ENCODE peak calls at places on chromosomes 12 and 14, in six cellular contexts. M is A549, U is fibroblast of lung, Z is ascending aorta, H is lower lobe of right lung, O is upper lobe of right lung. E is an unnamed sample. For H3K4me1, the result is how much of the 10 kb centered on the place peaks cover.

GRCh38 chr12:107990325-107990724 is 138.8 kb upstream of the WSCD2 start:
- DNase-seq in H (no peak), O (peak), M (peak), Z (no peak), U (no peak), E (no peak)

GRCh38 chr14:66530526-66530925 is 22.6 kb downstream of the GPHN start:
- DNase-seq in U (no peak), Z (no peak), H (no peak), M (peak), O (no peak), E (no peak)

GRCh38 chr12:131103614-131104463 is 150.1 kb downstream of the ADGRD1 start:
- DNase-seq in Z (peak), H (no peak), O (peak), U (no peak), M (no peak), E (peak)

GRCh38 chr12:55847603-55848329 is 5.0 kb upstream of the MMP19 start:
- DNase-seq in O (peak), M (peak), U (peak), Z (peak), H (peak), E (peak)

GRCh38 chr14:93317836-93318807 is 14.7 kb downstream of the BTBD7 start:
- DNase-seq in Z (no peak), U (peak), M (peak), H (no peak), O (no peak), E (no peak)

GRCh38 chr12:20350495-20350894 is 17.8 kb upstream of the PDE3A start:
- DNase-seq in M (peak), H (no peak), O (no peak), U (peak), Z (no peak), E (no peak)

GRCh38 chr12:96606134-96606533 is 116.8 kb downstream of the CFAP54 start:
- DNase-seq in Z (no peak), O (no peak), M (no peak), U (no peak), H (no peak), E (no peak)

GRCh38 chr14:64997108-64997794 is 10.6 kb downstream of the FNTB start:
- DNase-seq in H (no peak), U (no peak), O (no peak), M (no peak), Z (no peak), E (no peak)

GRCh38 chr14:73739174-73739898 is 25.2 kb upstream of the PNMA1 start:
- DNase-seq in M (no peak), U (no peak), O (no peak), Z (no peak), H (no peak), E (no peak)

GRCh38 chr14:85084344-85084743 is 445.6 kb upstream of the FLRT2 start:
- DNase-seq in Z (no peak), U (no peak), M (no peak), H (no peak), O (no peak), E (no peak)

GRCh38 chr12:90290980-90291975 is 582.6 kb upstream of the ATP2B1 start:
- DNase-seq in O (no peak), M (no peak), H (no peak), Z (no peak), U (peak), E (peak)

GRCh38 chr14:20904393-20905029 is 13.3 kb downstream of the RNASE3 start:
- DNase-seq in M (no peak), Z (no peak), U (no peak), H (no peak), O (no peak), E (no peak)

GRCh38 chr12:103913100-103913499 is 17.1 kb upstream of the HSP90B1 start:
- DNase-seq in U (no peak), M (no peak), O (no peak), H (no peak), Z (no peak), E (no peak)

GRCh38 chr14:97705976-97706375 is 908.8 kb downstream of the VRK1 start:
- DNase-seq in H (no peak), U (no peak), M (no peak), O (no peak), Z (no peak), E (no peak)

GRCh38 chr12:69136931-69137613 is 102.3 kb upstream of the CPSF6 start:
- DNase-seq in M (no peak), H (no peak), Z (no peak), O (no peak), U (no peak), E (no peak)

GRCh38 chr12:63208956-63209355 is 58.0 kb upstream of the AVPR1A start:
- DNase-seq in M (no peak), Z (no peak), U (no peak), H (no peak), O (no peak), E (no peak)

GRCh38 chr14:90675399-90675798 is 140.8 kb downstream of the TTC7B start:
- DNase-seq in O (no peak), Z (peak), H (no peak), M (no peak), U (peak), E (peak)

GRCh38 chr12:32753605-32754004 is 2.1 kb downstream of the YARS2 start:
- DNase-seq in O (no peak), M (no peak), U (no peak), H (no peak), Z (no peak), E (no peak)

GRCh38 chr12:122672515-122672914 is 30.6 kb downstream of the HCAR2 start:
- DNase-seq in Z (no peak), M (no peak), H (no peak), O (no peak), U (no peak), E (no peak)

GRCh38 chr12:19273482-19274330 is 144.2 kb downstream of the PLEKHA5 start:
- DNase-seq in Z (peak), M (peak), H (no peak), U (peak), O (no peak), E (peak)

GRCh38 chr14:104458845-104459244 is 120.7 kb upstream of the C14orf180 start:
- DNase-seq in Z (peak), H (no peak), U (no peak), O (no peak), M (no peak), E (peak)

GRCh38 chr12:83018063-83018462 is 331.4 kb downstream of the TMTC2 start:
- DNase-seq in U (peak), H (no peak), O (no peak), Z (no peak), M (no peak), E (no peak)

GRCh38 chr12:130367523-130367922 is 29.8 kb downstream of the PIWIL1 start:
- DNase-seq in O (no peak), U (no peak), M (no peak), Z (no peak), H (no peak), E (no peak)

GRCh38 chr12:6810758-6811157 is 10.9 kb upstream of the GPR162 start:
- DNase-seq in Z (no peak), U (no peak), H (no peak), M (no peak), O (no peak), E (no peak)

GRCh38 chr14:55124774-55125372 is 4.2 kb upstream of the LGALS3 start:
- DNase-seq in M (no peak), U (no peak), O (no peak), H (no peak), Z (no peak), E (no peak)

DNA sequence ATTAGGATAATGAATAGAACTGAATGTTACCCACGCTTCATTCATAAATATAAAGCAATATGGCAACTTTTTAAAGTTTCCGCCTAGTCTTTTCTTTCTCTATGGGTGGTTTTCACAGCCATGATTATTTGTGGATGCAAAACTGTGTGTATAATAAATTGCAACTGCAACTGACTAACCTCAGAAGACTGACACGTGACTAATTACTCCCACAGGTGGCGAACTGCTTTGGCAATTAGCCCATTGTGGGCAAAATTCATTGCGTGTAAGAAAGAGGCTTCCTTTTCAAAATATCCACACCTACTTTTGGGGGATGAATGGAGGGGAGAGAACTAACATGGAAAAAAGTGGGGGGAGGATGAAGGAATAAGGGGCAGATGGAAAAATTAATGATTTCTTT is 79.0 kb downstream of the SLC25A21 start:
- DNase-seq in M (no peak), O (no peak), U (no peak), H (no peak), Z (no peak), E (no peak)
- TF ChIP-seq CTCF in M (no peak), O (no peak), U (no peak), H (no peak), Z (no peak), E (no peak)

DNA sequence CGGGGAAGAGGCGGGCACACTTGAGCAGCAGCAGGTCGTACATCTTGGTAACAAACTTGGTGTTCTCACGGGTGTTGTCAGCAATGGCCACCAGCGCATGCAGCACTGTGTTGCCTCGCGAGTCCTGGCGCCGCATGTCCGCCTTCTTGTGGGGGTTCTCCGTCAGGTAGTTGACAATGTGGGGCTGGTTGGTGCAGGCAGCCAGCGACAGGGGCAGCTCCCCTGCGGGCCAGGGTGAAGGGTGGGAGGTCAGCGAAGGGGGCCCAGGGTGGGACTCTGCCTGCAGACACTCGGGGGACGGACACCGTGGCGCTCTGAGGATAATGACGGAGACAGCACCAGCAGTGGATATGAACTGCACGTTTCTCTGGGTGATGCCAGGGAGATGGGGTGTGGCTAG is 34.5 kb downstream of the TRPV4 start:
- DNase-seq in H (no peak), Z (no peak), U (no peak), M (no peak), O (no peak), E (no peak)
- H3K27ac ChIP-seq in H (no peak), Z (no peak), U (no peak), M (no peak), O (no peak), E (no peak)

GRCh38 chr12:124500232-124501079 is 67.0 kb downstream of the NCOR2 start:
- DNase-seq in H (peak), Z (no peak), U (no peak), M (no peak), O (no peak), E (no peak)

GRCh38 chr12:124501827-124502226 is 65.6 kb downstream of the NCOR2 start:
- DNase-seq in M (no peak), H (no peak), Z (no peak), O (no peak), U (no peak), E (no peak)

GRCh38 chr12:124502379-124502778 is 65.0 kb downstream of the NCOR2 start:
- DNase-seq in Z (no peak), M (no peak), O (no peak), U (no peak), H (no peak), E (no peak)

GRCh38 chr12:124499873-124500231 is 67.6 kb downstream of the NCOR2 start:
- DNase-seq in H (no peak), O (no peak), M (no peak), U (no peak), Z (no peak), E (no peak)

DNA sequence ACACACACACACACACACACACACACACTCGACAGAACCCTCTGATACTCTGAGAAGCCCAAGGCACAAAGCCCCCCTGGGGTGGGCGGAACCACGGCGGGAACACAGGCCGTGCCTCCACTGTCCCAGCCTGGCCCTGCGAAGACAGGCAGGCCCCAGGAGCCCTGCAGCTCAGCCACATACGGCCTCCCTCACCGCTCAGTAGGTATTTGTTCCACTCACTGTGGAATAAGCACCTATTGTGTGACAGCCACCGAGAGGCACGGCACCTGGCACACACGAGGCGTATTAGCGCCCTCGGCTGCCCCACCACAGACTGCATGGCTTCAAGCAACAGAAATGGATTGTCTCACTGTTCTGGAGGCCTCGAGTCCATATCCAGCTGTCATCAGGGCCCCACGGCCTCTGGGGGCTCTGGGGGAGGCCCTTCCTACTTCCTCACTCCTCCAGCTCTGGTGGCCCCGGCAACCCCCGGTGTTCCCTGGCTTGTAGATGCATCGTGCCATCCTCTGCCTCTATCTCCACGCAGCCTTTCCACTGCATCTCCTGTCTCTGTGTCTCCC is 66.3 kb downstream of the NCOR2 start:
- DNase-seq in O (no peak), U (no peak), M (no peak), H (no peak), Z (no peak), E (no peak)
- H3K4me1 ChIP-seq in O (under half), U (under half), M (under half), H (half or more), Z (under half), E (half or more)

DNA sequence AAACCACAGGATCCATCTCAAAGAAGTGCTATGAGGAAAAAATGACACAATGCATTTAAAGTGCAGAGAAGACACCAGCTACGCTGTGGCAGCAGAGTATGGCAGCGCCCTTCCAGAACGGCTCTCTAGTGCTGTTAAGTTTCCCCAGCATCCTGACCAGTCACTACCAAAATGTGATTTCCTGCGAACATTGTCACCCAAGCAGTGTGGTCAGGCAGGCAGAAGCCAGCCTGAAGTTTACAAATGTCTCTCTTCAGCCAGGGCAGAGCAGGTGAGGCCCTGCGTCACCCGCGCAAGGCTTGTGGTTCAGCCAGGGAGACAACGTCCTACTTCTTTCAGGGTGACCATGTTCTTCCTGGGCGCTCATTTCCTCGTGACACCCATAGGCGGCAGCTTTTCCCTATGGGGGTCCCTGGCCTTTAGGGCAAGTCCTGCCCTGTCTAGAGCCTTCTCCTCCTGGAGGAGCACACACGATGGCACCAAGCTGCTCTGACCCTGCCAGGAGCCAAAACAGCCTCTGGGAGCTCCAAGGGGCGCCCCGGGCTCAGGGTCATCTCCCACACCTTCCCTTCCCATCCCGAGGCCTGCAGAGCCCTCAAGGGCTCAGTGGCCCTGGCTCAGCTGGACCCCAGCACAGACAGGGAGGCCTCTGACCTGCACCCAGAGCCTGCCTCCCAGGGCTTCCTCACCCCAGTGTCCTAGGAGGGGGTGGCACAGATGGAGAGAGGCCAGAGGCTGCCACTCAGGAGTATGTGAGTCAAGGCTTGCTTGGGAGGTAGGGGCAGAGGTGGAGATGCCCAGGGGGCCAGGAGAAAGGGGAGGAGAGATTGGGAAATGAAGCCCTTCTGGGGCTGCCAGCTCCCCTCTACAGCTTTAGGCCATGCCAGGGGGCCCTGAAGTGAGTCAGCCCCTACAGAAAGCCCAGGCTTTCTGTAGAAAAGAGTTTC is 41.9 kb downstream of the PSMA6 start:
- DNase-seq in O (no peak), U (no peak), Z (no peak), M (peak), H (no peak), E (no peak)
- TF ChIP-seq CTCF in O (no peak), U (no peak), Z (no peak), M (no peak), H (no peak), E (no peak)

GRCh38 chr12:14937014-14937413 is 1.3 kb downstream of the ERP27 start:
- DNase-seq in U (no peak), M (no peak), H (no peak), Z (no peak), O (no peak), E (no peak)

GRCh38 chr12:14938301-14938700 is at the start of gene ERP27:
- DNase-seq in H (no peak), O (no peak), U (no peak), Z (no peak), M (no peak), E (no peak)

GRCh38 chr12:14936224-14936861 is 2.0 kb downstream of the ERP27 start:
- DNase-seq in H (no peak), M (peak), O (no peak), Z (no peak), U (no peak), E (no peak)

GRCh38 chr12:14935031-14935430 is 3.3 kb downstream of the ERP27 start:
- DNase-seq in M (no peak), H (no peak), Z (no peak), O (no peak), U (no peak), E (no peak)

GRCh38 chr12:14937689-14938088 is 648 bp downstream of the ERP27 start:
- DNase-seq in Z (no peak), U (no peak), O (no peak), M (no peak), H (no peak), E (no peak)
- H3K27ac ChIP-seq in Z (no peak), U (no peak), O (no peak), M (no peak), H (no peak), E (no peak)

DNA sequence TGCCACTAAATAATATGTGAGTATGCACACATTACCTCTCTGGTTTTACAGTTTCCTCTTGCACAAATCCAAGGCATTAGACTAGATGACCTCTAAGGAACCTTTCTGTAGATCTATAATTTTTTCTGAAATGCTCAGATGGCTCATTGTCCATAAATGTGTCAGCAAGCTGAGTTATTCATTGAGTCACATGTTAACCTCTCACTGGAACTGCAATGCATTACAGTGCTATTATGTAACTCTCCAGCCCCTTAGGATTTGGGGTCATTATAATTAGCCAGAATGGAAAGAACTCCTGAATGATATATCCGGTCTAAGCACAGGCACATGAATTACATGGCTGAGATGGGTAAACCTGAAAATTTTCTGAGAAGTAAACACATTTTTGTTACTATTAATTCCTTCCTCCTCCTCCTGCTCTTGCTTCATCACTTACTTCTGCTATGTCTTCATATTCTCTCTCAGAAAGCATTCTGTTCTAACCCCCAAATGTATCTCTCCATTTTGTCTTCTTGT is 20.3 kb upstream of the DRAM1 start:
- DNase-seq in Z (no peak), U (peak), H (no peak), M (peak), O (no peak), E (no peak)
- H3K4me1 ChIP-seq in Z (under half), U (under half), H (under half), M (under half), O (under half), E (under half)

GRCh38 chr12:24025153-24025798 is 75.8 kb upstream of the SOX5 start:
- DNase-seq in H (no peak), U (peak), Z (no peak), M (no peak), O (no peak), E (no peak)

DNA sequence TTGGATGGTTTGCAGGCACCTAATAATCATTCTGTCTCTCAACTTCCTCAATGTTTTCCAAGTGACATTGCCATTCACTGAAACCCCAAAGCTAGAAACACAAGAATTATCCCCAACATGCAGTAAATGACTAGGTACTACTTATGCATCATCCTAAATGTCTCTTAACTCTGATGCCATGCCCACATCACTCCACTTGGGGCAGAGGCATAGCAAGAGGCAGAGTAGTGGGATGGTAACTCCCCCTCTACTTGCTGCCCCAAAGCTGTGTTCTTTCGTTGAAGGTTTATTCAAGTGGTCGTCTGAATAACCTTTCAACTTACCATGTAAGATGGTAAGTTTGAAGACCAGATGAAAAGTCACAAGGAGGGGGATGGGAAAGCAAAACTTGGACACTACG is 77.9 kb upstream of the SOX5 start:
- DNase-seq in H (no peak), O (no peak), U (no peak), Z (no peak), M (no peak), E (no peak)
- TF ChIP-seq CTCF in H (no peak), O (no peak), U (no peak), Z (no peak), M (no peak), E (no peak)

E was measured in tibial artery.